ENCODE peak calls at places on chromosomes 1 and 21, in four cellular contexts. K, Z, S and D are unnamed samples.

GRCh38 chr1:226063362-226064167 is 1.0 kb downstream of the H3-3A start:
- DNase-seq in K (peak), Z (peak), S (no peak), D (peak)

GRCh38 chr1:3618904-3619671 is 5.7 kb upstream of the TPRG1L start:
- DNase-seq in K (peak), Z (peak), S (peak), D (no peak)

GRCh38 chr21:33116669-33117267 is 46.8 kb downstream of the OLIG1 start:
- DNase-seq in K (peak), Z (no peak), S (no peak), D (no peak)

GRCh38 chr1:170586942-170587593 is 55.1 kb downstream of the GORAB start:
- DNase-seq in K (no peak), Z (no peak), S (peak), D (no peak)

GRCh38 chr1:208101661-208102431 is 142.3 kb downstream of the PLXNA2 start:
- DNase-seq in K (no peak), Z (peak), S (no peak), D (no peak)

GRCh38 chr1:118788372-118788955 is 199.7 kb downstream of the TBX15 start:
- DNase-seq in K (no peak), Z (no peak), S (no peak), D (no peak)

GRCh38 chr21:45324430-45325205 is 36.9 kb upstream of the POFUT2 start:
- DNase-seq in K (no peak), Z (peak), S (no peak), D (no peak)

GRCh38 chr1:181083842-181084605 is 4.5 kb upstream of the IER5 start:
- DNase-seq in K (peak), Z (peak), S (no peak), D (no peak)

GRCh38 chr1:194731025-194731424 is 1544.6 kb upstream of the B3GALT2 start:
- DNase-seq in K (no peak), Z (no peak), S (no peak), D (no peak)

GRCh38 chr1:71559880-71560279 is 479.0 kb upstream of the ZRANB2 start:
- DNase-seq in K (no peak), Z (no peak), S (no peak), D (no peak)

GRCh38 chr1:55204997-55205396 is 10.2 kb downstream of the USP24 start:
- DNase-seq in K (no peak), Z (peak), S (no peak), D (no peak)

GRCh38 chr1:84298336-84298687 is 3.2 kb upstream of the SAMD13 start:
- DNase-seq in K (peak), Z (peak), S (no peak), D (peak)

GRCh38 chr1:206461602-206462455 is 8.4 kb upstream of the IKBKE start:
- DNase-seq in K (peak), Z (peak), S (peak), D (no peak)